ENCODE peak calls at places on chromosomes 6 and 20, in six cellular contexts. J is stimulated activated CD8-positive, alpha-beta memory T cell treated with anti-CD3 and anti-CD28 coated beads, Interleukin-15, amount 100 ng/mL, for 1 hour; H is astrocyte of the cerebellum; R is endothelial cell of umbilical vein; D is stimulated activated CD4-positive, alpha-beta T cell treated with anti-CD3 and anti-CD28 coated beads, Interleukin-1b, Interleukin-23, amount 100 ng/mL, for 4 hours; T is PC-3. E is an unnamed sample.
A peak's percentile ranks its signal among the peaks of the same experiment; 100 is the strongest.

GRCh38 chr6:105759946-105760345 is 326.2 kb upstream of the PRDM1 start:
- DNase-seq in D (no peak), J (no peak), R (no peak), H (peak; percentile 22), T (peak; percentile 16), E (peak; percentile 12)

GRCh38 chr6:44289726-44290125 is 19.5 kb downstream of the TMEM151B start:
- DNase-seq in D (no peak), H (no peak), R (no peak), J (no peak), T (no peak), E (no peak)

GRCh38 chr6:21739838-21740237 is 146.3 kb downstream of the SOX4 start:
- DNase-seq in T (no peak), J (no peak), D (no peak), H (no peak), R (no peak), E (no peak)

GRCh38 chr6:155541976-155542375 is 86.3 kb upstream of the NOX3 start:
- DNase-seq in J (no peak), T (no peak), D (no peak), R (no peak), H (no peak), E (no peak)

GRCh38 chr20:58598271-58599015 is 52.6 kb upstream of the STX16 start:
- DNase-seq in H (no peak), R (no peak), T (no peak), D (no peak), J (no peak), E (peak; percentile 80)

GRCh38 chr6:42104095-42104806 is 38.2 kb downstream of the C6orf132 start:
- DNase-seq in D (peak; percentile 57), H (no peak), R (peak; percentile 64), J (peak; percentile 43), T (no peak), E (peak; percentile 85)

GRCh38 chr20:6157345-6157744 is 34.5 kb upstream of the FERMT1 start:
- DNase-seq in D (no peak), T (peak; percentile 64), R (no peak), H (no peak), J (no peak), E (peak; percentile 10)

GRCh38 chr6:19866199-19866872 is 29.2 kb downstream of the ID4 start:
- DNase-seq in T (no peak), J (no peak), R (no peak), H (no peak), D (no peak), E (no peak)

GRCh38 chr6:134621858-134622257 is 303.9 kb upstream of the SGK1 start:
- DNase-seq in D (no peak), T (peak; percentile 55), J (no peak), H (no peak), R (no peak), E (no peak)

GRCh38 chr6:128919831-128920230 is 36.9 kb downstream of the LAMA2 start:
- DNase-seq in R (no peak), H (no peak), T (no peak), D (no peak), J (no peak), E (no peak)

E was measured in fibroblast of pulmonary artery.